ENCODE peak calls at places on chromosomes 5 and 9, in four cellular contexts. C is CD8-positive, alpha-beta T cell; S is heart right ventricle; R is thoracic aorta. I is an unnamed sample.

GRCh38 chr5:138459311-138459710 is 6.0 kb upstream of the EGR1 start:
- DNase-seq in C (peak), S (peak), R (no peak), I (peak)

GRCh38 chr5:72302171-72302570 is 17.9 kb downstream of the MRPS27 start:
- DNase-seq in C (no peak), S (no peak), R (no peak), I (no peak)

GRCh38 chr5:68297656-68298055 is 82.1 kb downstream of the PIK3R1 start:
- DNase-seq in C (no peak), S (no peak), R (no peak), I (no peak)

GRCh38 chr5:134527156-134527960 is 1.9 kb downstream of the JADE2 start:
- DNase-seq in C (peak), S (peak), R (no peak), I (peak)

GRCh38 chr5:35884125-35884788 is 27.6 kb downstream of the IL7R start:
- DNase-seq in C (no peak), S (no peak), R (no peak), I (no peak)

GRCh38 chr5:119339965-119340364 is 15.9 kb upstream of the TNFAIP8 start:
- DNase-seq in C (no peak), S (no peak), R (no peak), I (no peak)

GRCh38 chr5:126449751-126450271 is 26.6 kb downstream of the GRAMD2B start:
- DNase-seq in C (peak), S (peak), R (no peak), I (peak)

GRCh38 chr9:12464910-12465512 is 228.2 kb upstream of the TYRP1 start:
- DNase-seq in C (no peak), S (no peak), R (no peak), I (no peak)

GRCh38 chr9:112028242-112029221 is 131.9 kb downstream of the UGCG start:
- DNase-seq in C (no peak), S (no peak), R (no peak), I (no peak)

GRCh38 chr5:68047035-68047434 is 168.5 kb upstream of the PIK3R1 start:
- DNase-seq in C (no peak), S (no peak), R (no peak), I (no peak)

GRCh38 chr5:9409413-9410089 is 136.3 kb downstream of the SEMA5A start:
- DNase-seq in C (no peak), S (no peak), R (no peak), I (no peak)

DNA sequence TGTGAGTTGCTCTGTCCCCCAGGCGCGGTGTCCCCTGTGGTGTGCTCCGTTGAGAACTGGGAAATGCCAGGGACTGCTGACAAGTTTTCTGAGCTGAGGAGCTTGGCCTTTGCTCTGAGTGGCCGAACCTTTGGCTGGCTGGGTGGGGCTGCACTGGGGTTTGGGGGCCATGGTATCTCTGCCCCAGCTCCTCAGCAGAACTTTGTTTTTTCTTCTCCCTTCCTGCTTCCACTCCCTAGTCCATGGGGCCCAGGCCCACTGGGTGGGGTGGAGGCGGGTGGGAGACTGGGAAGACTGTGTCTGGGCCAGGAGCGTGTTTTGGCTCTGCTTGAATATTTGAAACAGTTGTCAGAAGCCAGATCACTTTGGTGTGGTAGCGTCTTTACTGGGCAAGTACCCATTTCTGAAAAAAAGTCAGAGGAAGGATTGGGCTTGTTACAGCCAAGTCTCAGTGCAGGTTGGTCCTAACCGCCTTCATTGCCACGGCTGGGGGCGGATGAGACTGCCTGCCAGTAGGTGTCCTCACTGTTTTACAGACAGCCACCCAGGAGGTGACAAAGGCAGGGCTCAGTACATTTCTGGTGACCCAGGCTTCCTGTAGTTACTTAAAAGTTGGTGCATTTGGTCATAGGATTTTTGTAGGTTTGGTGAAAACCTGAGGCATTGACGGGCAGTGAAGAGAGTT is 92.7 kb downstream of the DAB2IP start:
- DNase-seq in C (no peak), S (peak), R (no peak), I (no peak)
- H3K27ac ChIP-seq in C (no peak), S (peak), R (peak), I (peak)

GRCh38 chr5:150589791-150590601 is 50.5 kb upstream of the SYNPO start:
- DNase-seq in C (no peak), S (peak), R (no peak), I (peak)
- H3K27ac ChIP-seq in C (no peak), S (no peak), R (peak), I (peak)

GRCh38 chr5:150460781-150461180 is 11.2 kb upstream of the RPS14 start:
- DNase-seq in C (no peak), S (no peak), R (no peak), I (no peak)
- H3K27ac ChIP-seq in C (no peak), S (no peak), R (no peak), I (no peak)

GRCh38 chr9:98491778-98492177 is 217.0 kb downstream of the GABBR2 start:
- DNase-seq in C (no peak), S (peak), R (no peak), I (no peak)

GRCh38 chr9:98485706-98486105 is 223.0 kb downstream of the GABBR2 start:
- DNase-seq in C (no peak), S (no peak), R (no peak), I (no peak)

GRCh38 chr9:98491231-98491651 is 217.5 kb downstream of the GABBR2 start:
- DNase-seq in C (no peak), S (no peak), R (no peak), I (no peak)

GRCh38 chr9:98484218-98484617 is 224.5 kb downstream of the GABBR2 start:
- DNase-seq in C (no peak), S (no peak), R (no peak), I (no peak)

DNA sequence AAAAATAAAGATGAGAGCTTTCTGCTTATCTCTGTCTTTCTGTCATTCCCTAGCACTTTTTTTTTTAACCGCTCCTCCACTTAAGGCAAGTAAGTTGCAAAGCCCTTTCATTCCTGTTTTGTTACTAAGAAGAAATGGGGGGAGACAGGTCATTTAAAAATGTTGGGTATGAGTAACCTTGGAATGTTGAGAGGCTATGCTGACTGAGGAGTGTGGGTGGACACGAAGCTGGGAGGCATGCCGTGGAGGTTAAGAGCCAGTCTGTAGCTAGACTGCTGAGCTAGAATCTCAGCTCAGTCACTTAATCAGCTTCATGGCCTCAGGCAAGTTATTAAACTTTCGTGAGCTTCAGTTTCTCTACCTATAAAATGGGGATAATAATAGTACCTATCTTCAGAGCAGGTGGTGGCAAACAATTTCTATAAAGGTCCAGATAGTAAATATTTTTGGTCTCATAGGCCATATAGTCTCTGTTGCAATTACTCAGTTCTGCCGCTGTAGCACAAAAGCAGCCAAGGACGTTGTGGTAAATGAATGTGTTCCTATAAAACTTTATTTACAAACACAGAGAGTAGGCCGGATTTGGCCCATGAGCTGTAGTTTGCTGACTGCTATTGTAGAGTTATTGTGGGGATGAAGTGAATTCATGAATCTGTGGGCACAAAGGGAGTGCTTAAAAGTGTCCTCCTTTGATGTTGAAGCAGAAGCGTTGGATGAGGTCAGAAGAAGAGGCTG is 220.0 kb downstream of the GABBR2 start:
- DNase-seq in C (no peak), S (no peak), R (no peak), I (no peak)
- H3K27ac ChIP-seq in C (no peak), S (no peak), R (no peak), I (no peak)

DNA sequence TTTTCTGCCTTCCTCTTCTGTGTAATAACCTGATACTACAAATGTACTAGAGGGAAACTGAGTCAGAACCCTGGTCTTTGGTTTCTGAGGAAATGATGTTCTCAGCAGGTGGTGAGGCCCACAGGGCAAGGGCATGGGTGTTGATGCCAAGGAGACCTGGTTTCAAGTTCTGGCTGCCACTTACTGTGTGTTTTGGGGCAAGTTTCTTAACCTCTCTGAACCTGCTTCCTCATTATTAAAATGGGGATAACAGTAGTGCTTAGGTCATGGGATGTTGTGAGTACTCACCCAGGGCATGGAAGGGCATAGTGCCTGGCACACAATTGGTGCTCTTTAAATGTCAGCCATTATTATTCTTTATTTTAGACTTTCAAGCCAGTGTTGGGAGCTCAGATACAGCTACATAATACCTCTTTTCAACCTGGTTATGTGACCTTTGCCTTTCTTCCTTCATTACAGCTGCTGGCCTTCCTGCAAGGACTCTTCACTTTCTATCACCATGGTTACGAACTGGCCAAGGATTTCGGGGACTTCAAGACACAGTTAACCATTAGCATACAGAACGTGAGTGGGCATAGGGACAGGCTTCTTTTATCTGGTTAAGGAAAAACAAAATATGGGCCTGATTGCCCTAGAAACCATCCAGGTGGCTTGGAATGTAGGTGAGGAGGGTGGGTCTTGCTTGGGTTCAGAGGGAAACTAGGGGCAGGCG is 131.5 kb downstream of the ARHGAP26 start:
- DNase-seq in C (no peak), S (no peak), R (no peak), I (no peak)
- H3K27ac ChIP-seq in C (no peak), S (no peak), R (no peak), I (no peak)

DNA sequence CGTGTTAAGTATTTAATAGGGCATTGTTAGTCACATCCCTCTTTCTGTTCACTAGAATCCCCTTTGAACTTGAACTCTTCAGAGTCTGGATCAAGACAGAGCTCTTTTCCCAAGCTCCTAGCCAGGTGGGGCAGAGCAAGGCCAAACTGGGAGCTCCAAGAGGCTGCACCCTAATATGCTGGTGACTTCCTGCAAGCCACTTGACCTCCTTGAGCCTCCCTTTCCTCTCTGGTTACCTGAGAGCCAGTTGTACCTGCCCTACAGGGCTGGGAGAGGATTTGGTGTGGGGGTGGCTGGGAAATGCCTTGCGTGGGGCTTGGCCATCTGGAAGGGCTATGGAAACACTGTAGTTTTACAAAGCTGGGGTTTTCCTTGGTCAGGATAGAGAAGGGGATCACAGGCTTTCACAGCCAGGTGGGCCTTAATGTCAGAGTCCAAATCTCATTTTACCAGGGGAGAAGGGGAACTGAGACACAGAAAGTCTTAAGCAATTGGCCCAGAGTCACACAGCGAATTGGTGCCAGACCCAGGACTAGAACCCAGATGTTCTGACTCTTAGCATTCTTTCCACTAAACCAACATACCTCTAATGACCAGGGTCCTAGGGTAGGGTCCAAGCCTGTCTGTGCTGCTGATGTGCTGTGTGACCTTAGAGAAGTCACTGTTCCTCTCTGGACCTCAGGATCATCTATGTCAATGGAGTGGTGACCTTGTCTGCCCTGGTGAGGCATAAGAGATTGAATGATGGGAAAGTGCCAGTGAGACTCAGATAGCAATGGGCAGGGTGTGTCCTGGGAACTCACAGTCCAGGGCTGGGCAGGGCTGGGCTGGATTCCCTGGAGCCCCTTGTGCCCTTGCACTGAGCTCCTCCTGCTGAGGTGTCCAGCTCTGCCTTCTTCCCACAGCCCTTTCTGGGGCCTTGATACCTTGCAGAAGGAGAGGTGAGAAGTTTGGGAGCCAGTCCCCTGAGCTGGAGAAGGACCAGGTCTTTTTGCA is 35.8 kb downstream of the GSN start:
- DNase-seq in C (no peak), S (no peak), R (no peak), I (no peak)
- H3K27ac ChIP-seq in C (no peak), S (peak), R (peak), I (peak)

DNA sequence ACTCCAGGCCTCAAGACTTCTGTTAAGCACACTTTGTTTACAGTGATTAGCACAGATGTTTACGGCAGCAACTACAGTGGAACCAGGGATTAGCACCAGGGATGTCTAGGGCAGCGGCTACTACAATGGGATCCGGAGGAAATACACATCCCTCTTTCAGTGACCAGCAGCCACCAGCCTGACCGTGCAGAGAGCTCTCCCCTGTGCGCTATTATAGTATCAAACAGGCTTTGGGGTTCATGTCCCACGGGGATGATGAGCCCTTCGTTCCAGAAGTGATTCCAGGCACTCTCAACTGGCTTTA is 21.5 kb downstream of the GFPT2 start:
- DNase-seq in C (no peak), S (no peak), R (no peak), I (no peak)
- H3K27ac ChIP-seq in C (no peak), S (peak), R (no peak), I (peak)

GRCh38 chr5:56346717-56347116 is 113.6 kb upstream of the ANKRD55 start:
- DNase-seq in C (no peak), S (no peak), R (no peak), I (no peak)
- H3K27ac ChIP-seq in C (no peak), S (no peak), R (no peak), I (no peak)